ENCODE peak calls at places on chromosomes 4 and X, in eight cellular contexts. One of them, this sample, is unnamed.

GRCh38 chrX:55907968-55908607 is 190.5 kb downstream of the RRAGB start:
- DNase-seq in fibroblast of the conjunctiva: no peak
- DNase-seq in NCI-H1105: peak
- DNase-seq in iris pigment epithelial cell: peak
- DNase-seq in HCEC 1CT: peak
- DNase-seq in aorta: peak
- DNase-seq in stimulated activated naive CD8-positive, alpha-beta T cell treated with anti-CD3 and anti-CD28 coated beads, Interleukin-15, Interleukin-2, amounts not matched to agents 100 U/mL and 50 U/mL, for 24 hours: peak
- DNase-seq in OCI-LY7: no peak
- DNase-seq in this sample: no peak

GRCh38 chr4:15410750-15411149 is 17.1 kb upstream of the C1QTNF7 start:
- DNase-seq in iris pigment epithelial cell: peak
- DNase-seq in stimulated activated naive CD8-positive, alpha-beta T cell treated with anti-CD3 and anti-CD28 coated beads, Interleukin-15, Interleukin-2, amounts not matched to agents 100 U/mL and 50 U/mL, for 24 hours: no peak
- DNase-seq in fibroblast of the conjunctiva: no peak
- DNase-seq in OCI-LY7: peak
- DNase-seq in aorta: no peak
- DNase-seq in HCEC 1CT: peak
- DNase-seq in NCI-H1105: no peak
- DNase-seq in this sample: no peak

GRCh38 chrX:152646961-152647360 is 9.3 kb downstream of the GABRQ start:
- DNase-seq in fibroblast of the conjunctiva: no peak
- DNase-seq in stimulated activated naive CD8-positive, alpha-beta T cell treated with anti-CD3 and anti-CD28 coated beads, Interleukin-15, Interleukin-2, amounts not matched to agents 100 U/mL and 50 U/mL, for 24 hours: no peak
- DNase-seq in OCI-LY7: no peak
- DNase-seq in iris pigment epithelial cell: no peak
- DNase-seq in HCEC 1CT: no peak
- DNase-seq in NCI-H1105: no peak
- DNase-seq in aorta: no peak
- DNase-seq in this sample: no peak

GRCh38 chrX:11351375-11352295 is 58.4 kb downstream of the AMELX start:
- DNase-seq in stimulated activated naive CD8-positive, alpha-beta T cell treated with anti-CD3 and anti-CD28 coated beads, Interleukin-15, Interleukin-2, amounts not matched to agents 100 U/mL and 50 U/mL, for 24 hours: no peak
- DNase-seq in NCI-H1105: no peak
- DNase-seq in HCEC 1CT: peak
- DNase-seq in aorta: peak
- DNase-seq in iris pigment epithelial cell: peak
- DNase-seq in OCI-LY7: no peak
- DNase-seq in fibroblast of the conjunctiva: no peak
- DNase-seq in this sample: no peak

GRCh38 chr4:137451150-137451850 is 81.0 kb downstream of the PCDH18 start:
- DNase-seq in NCI-H1105: no peak
- DNase-seq in fibroblast of the conjunctiva: no peak
- DNase-seq in stimulated activated naive CD8-positive, alpha-beta T cell treated with anti-CD3 and anti-CD28 coated beads, Interleukin-15, Interleukin-2, amounts not matched to agents 100 U/mL and 50 U/mL, for 24 hours: no peak
- DNase-seq in OCI-LY7: no peak
- DNase-seq in aorta: no peak
- DNase-seq in HCEC 1CT: no peak
- DNase-seq in iris pigment epithelial cell: peak
- DNase-seq in this sample: no peak

GRCh38 chr4:16005671-16006070 is 42.7 kb upstream of the FGFBP2 start:
- DNase-seq in stimulated activated naive CD8-positive, alpha-beta T cell treated with anti-CD3 and anti-CD28 coated beads, Interleukin-15, Interleukin-2, amounts not matched to agents 100 U/mL and 50 U/mL, for 24 hours: no peak
- DNase-seq in fibroblast of the conjunctiva: no peak
- DNase-seq in OCI-LY7: no peak
- DNase-seq in NCI-H1105: no peak
- DNase-seq in iris pigment epithelial cell: no peak
- DNase-seq in HCEC 1CT: no peak
- DNase-seq in aorta: no peak
- DNase-seq in this sample: no peak

GRCh38 chr4:27836505-27836904 is 975.9 kb downstream of the STIM2 start:
- DNase-seq in OCI-LY7: no peak
- DNase-seq in HCEC 1CT: no peak
- DNase-seq in NCI-H1105: no peak
- DNase-seq in aorta: no peak
- DNase-seq in fibroblast of the conjunctiva: peak
- DNase-seq in stimulated activated naive CD8-positive, alpha-beta T cell treated with anti-CD3 and anti-CD28 coated beads, Interleukin-15, Interleukin-2, amounts not matched to agents 100 U/mL and 50 U/mL, for 24 hours: no peak
- DNase-seq in iris pigment epithelial cell: peak
- DNase-seq in this sample: no peak

GRCh38 chr4:8913121-8913857 is 41.6 kb upstream of the HMX1 start:
- DNase-seq in stimulated activated naive CD8-positive, alpha-beta T cell treated with anti-CD3 and anti-CD28 coated beads, Interleukin-15, Interleukin-2, amounts not matched to agents 100 U/mL and 50 U/mL, for 24 hours: no peak
- DNase-seq in HCEC 1CT: no peak
- DNase-seq in NCI-H1105: no peak
- DNase-seq in fibroblast of the conjunctiva: no peak
- DNase-seq in aorta: no peak
- DNase-seq in iris pigment epithelial cell: no peak
- DNase-seq in OCI-LY7: no peak
- DNase-seq in this sample: no peak

GRCh38 chr4:189498457-189498856 is 442.2 kb upstream of the FRG1 start:
- DNase-seq in OCI-LY7: no peak
- DNase-seq in aorta: no peak
- DNase-seq in HCEC 1CT: no peak
- DNase-seq in iris pigment epithelial cell: no peak
- DNase-seq in NCI-H1105: no peak
- DNase-seq in stimulated activated naive CD8-positive, alpha-beta T cell treated with anti-CD3 and anti-CD28 coated beads, Interleukin-15, Interleukin-2, amounts not matched to agents 100 U/mL and 50 U/mL, for 24 hours: no peak
- DNase-seq in fibroblast of the conjunctiva: no peak
- DNase-seq in this sample: no peak

GRCh38 chr4:20684852-20685763 is 15.2 kb upstream of the PACRGL start:
- DNase-seq in stimulated activated naive CD8-positive, alpha-beta T cell treated with anti-CD3 and anti-CD28 coated beads, Interleukin-15, Interleukin-2, amounts not matched to agents 100 U/mL and 50 U/mL, for 24 hours: no peak
- DNase-seq in HCEC 1CT: peak
- DNase-seq in NCI-H1105: no peak
- DNase-seq in fibroblast of the conjunctiva: no peak
- DNase-seq in OCI-LY7: peak
- DNase-seq in iris pigment epithelial cell: peak
- DNase-seq in aorta: no peak
- DNase-seq in this sample: peak

GRCh38 chr4:42122237-42122636 is 30.2 kb downstream of the BEND4 start:
- DNase-seq in fibroblast of the conjunctiva: no peak
- DNase-seq in HCEC 1CT: no peak
- DNase-seq in stimulated activated naive CD8-positive, alpha-beta T cell treated with anti-CD3 and anti-CD28 coated beads, Interleukin-15, Interleukin-2, amounts not matched to agents 100 U/mL and 50 U/mL, for 24 hours: no peak
- DNase-seq in iris pigment epithelial cell: no peak
- DNase-seq in aorta: no peak
- DNase-seq in NCI-H1105: no peak
- DNase-seq in OCI-LY7: no peak
- DNase-seq in this sample: no peak

GRCh38 chrX:37000140-37000539 is 8.0 kb upstream of the FAM47C start:
- DNase-seq in NCI-H1105: no peak
- DNase-seq in OCI-LY7: no peak
- DNase-seq in iris pigment epithelial cell: no peak
- DNase-seq in fibroblast of the conjunctiva: no peak
- DNase-seq in aorta: no peak
- DNase-seq in stimulated activated naive CD8-positive, alpha-beta T cell treated with anti-CD3 and anti-CD28 coated beads, Interleukin-15, Interleukin-2, amounts not matched to agents 100 U/mL and 50 U/mL, for 24 hours: no peak
- DNase-seq in HCEC 1CT: no peak
- DNase-seq in this sample: no peak

GRCh38 chr4:1478766-1479355 is 72.6 kb upstream of the NKX1-1 start:
- DNase-seq in NCI-H1105: no peak
- DNase-seq in iris pigment epithelial cell: no peak
- DNase-seq in HCEC 1CT: no peak
- DNase-seq in aorta: no peak
- DNase-seq in fibroblast of the conjunctiva: no peak
- DNase-seq in OCI-LY7: no peak
- DNase-seq in stimulated activated naive CD8-positive, alpha-beta T cell treated with anti-CD3 and anti-CD28 coated beads, Interleukin-15, Interleukin-2, amounts not matched to agents 100 U/mL and 50 U/mL, for 24 hours: no peak
- DNase-seq in this sample: no peak

GRCh38 chrX:63761639-63762038 is 23.4 kb downstream of the ARHGEF9 start:
- DNase-seq in iris pigment epithelial cell: no peak
- DNase-seq in HCEC 1CT: no peak
- DNase-seq in OCI-LY7: peak
- DNase-seq in NCI-H1105: no peak
- DNase-seq in fibroblast of the conjunctiva: no peak
- DNase-seq in stimulated activated naive CD8-positive, alpha-beta T cell treated with anti-CD3 and anti-CD28 coated beads, Interleukin-15, Interleukin-2, amounts not matched to agents 100 U/mL and 50 U/mL, for 24 hours: no peak
- DNase-seq in aorta: no peak
- DNase-seq in this sample: no peak

GRCh38 chr4:8393593-8394038 is 46.9 kb downstream of the ACOX3 start:
- DNase-seq in stimulated activated naive CD8-positive, alpha-beta T cell treated with anti-CD3 and anti-CD28 coated beads, Interleukin-15, Interleukin-2, amounts not matched to agents 100 U/mL and 50 U/mL, for 24 hours: no peak
- DNase-seq in NCI-H1105: no peak
- DNase-seq in iris pigment epithelial cell: peak
- DNase-seq in aorta: peak
- DNase-seq in HCEC 1CT: peak
- DNase-seq in fibroblast of the conjunctiva: peak
- DNase-seq in OCI-LY7: no peak
- DNase-seq in this sample: no peak

GRCh38 chr4:42151568-42152506 is 618 bp downstream of the BEND4 start:
- DNase-seq in aorta: no peak
- DNase-seq in OCI-LY7: peak
- DNase-seq in NCI-H1105: peak
- DNase-seq in HCEC 1CT: no peak
- DNase-seq in iris pigment epithelial cell: no peak
- DNase-seq in stimulated activated naive CD8-positive, alpha-beta T cell treated with anti-CD3 and anti-CD28 coated beads, Interleukin-15, Interleukin-2, amounts not matched to agents 100 U/mL and 50 U/mL, for 24 hours: peak
- DNase-seq in fibroblast of the conjunctiva: no peak
- DNase-seq in this sample: no peak

GRCh38 chrX:15816886-15817285 is 26.6 kb downstream of the ZRSR2 start:
- DNase-seq in fibroblast of the conjunctiva: no peak
- DNase-seq in aorta: no peak
- DNase-seq in HCEC 1CT: no peak
- DNase-seq in NCI-H1105: no peak
- DNase-seq in stimulated activated naive CD8-positive, alpha-beta T cell treated with anti-CD3 and anti-CD28 coated beads, Interleukin-15, Interleukin-2, amounts not matched to agents 100 U/mL and 50 U/mL, for 24 hours: peak
- DNase-seq in OCI-LY7: no peak
- DNase-seq in iris pigment epithelial cell: no peak
- DNase-seq in this sample: no peak

GRCh38 chr4:145870155-145871020 is 68.2 kb downstream of the ZNF827 start:
- DNase-seq in HCEC 1CT: no peak
- DNase-seq in stimulated activated naive CD8-positive, alpha-beta T cell treated with anti-CD3 and anti-CD28 coated beads, Interleukin-15, Interleukin-2, amounts not matched to agents 100 U/mL and 50 U/mL, for 24 hours: no peak
- DNase-seq in OCI-LY7: no peak
- DNase-seq in NCI-H1105: no peak
- DNase-seq in aorta: no peak
- DNase-seq in fibroblast of the conjunctiva: no peak
- DNase-seq in iris pigment epithelial cell: peak
- DNase-seq in this sample: no peak

GRCh38 chr4:2787230-2788100 is 5.4 kb upstream of the SH3BP2 start:
- DNase-seq in HCEC 1CT: no peak
- DNase-seq in iris pigment epithelial cell: no peak
- DNase-seq in OCI-LY7: peak
- DNase-seq in fibroblast of the conjunctiva: no peak
- DNase-seq in stimulated activated naive CD8-positive, alpha-beta T cell treated with anti-CD3 and anti-CD28 coated beads, Interleukin-15, Interleukin-2, amounts not matched to agents 100 U/mL and 50 U/mL, for 24 hours: peak
- DNase-seq in aorta: peak
- DNase-seq in NCI-H1105: no peak
- DNase-seq in this sample: no peak

This sample was measured in NCI-H2227 treated with DMSO at 0.1 percent for 48 hours.